ENCODE peak calls at places on chromosomes 2 and 18, in nine cellular contexts. One of them, this sample, is unnamed.

GRCh38 chr18:78660311-78660710 is 319.3 kb upstream of the SALL3 start:
- DNase-seq in GM23248: no peak
- DNase-seq in SK-N-SH: no peak
- DNase-seq in hepatocyte: no peak
- DNase-seq in GM23338: no peak
- DNase-seq in HCT116: no peak
- DNase-seq in MM.1S: no peak
- DNase-seq in PC-3: no peak
- DNase-seq in neural progenitor cell: no peak
- DNase-seq in this sample: no peak

GRCh38 chr2:108570416-108570815 is 36.1 kb downstream of the LIMS1 start:
- DNase-seq in hepatocyte: peak
- DNase-seq in neural progenitor cell: no peak
- DNase-seq in GM23248: peak
- DNase-seq in PC-3: peak
- DNase-seq in GM23338: no peak
- DNase-seq in SK-N-SH: no peak
- DNase-seq in MM.1S: no peak
- DNase-seq in HCT116: no peak
- DNase-seq in this sample: no peak

GRCh38 chr2:28691774-28692281 is 59.8 kb upstream of the PPP1CB start:
- DNase-seq in GM23248: peak
- DNase-seq in neural progenitor cell: peak
- DNase-seq in HCT116: no peak
- DNase-seq in SK-N-SH: peak
- DNase-seq in GM23338: peak
- DNase-seq in PC-3: peak
- DNase-seq in MM.1S: no peak
- DNase-seq in hepatocyte: peak
- DNase-seq in this sample: no peak

GRCh38 chr2:160469615-160470204 is 23.9 kb downstream of the RBMS1 start:
- DNase-seq in HCT116: no peak
- DNase-seq in SK-N-SH: no peak
- DNase-seq in GM23338: no peak
- DNase-seq in neural progenitor cell: no peak
- DNase-seq in MM.1S: no peak
- DNase-seq in PC-3: no peak
- DNase-seq in hepatocyte: no peak
- DNase-seq in GM23248: peak
- DNase-seq in this sample: no peak

GRCh38 chr2:210432633-210433032 is 43.9 kb downstream of the LANCL1 start:
- DNase-seq in PC-3: no peak
- DNase-seq in GM23338: no peak
- DNase-seq in neural progenitor cell: no peak
- DNase-seq in MM.1S: no peak
- DNase-seq in GM23248: no peak
- DNase-seq in SK-N-SH: no peak
- DNase-seq in hepatocyte: no peak
- DNase-seq in HCT116: no peak
- DNase-seq in this sample: no peak

GRCh38 chr2:120465012-120465700 is 119.2 kb downstream of the INHBB start:
- DNase-seq in GM23338: no peak
- DNase-seq in PC-3: no peak
- DNase-seq in MM.1S: no peak
- DNase-seq in neural progenitor cell: no peak
- DNase-seq in GM23248: no peak
- DNase-seq in hepatocyte: no peak
- DNase-seq in HCT116: no peak
- DNase-seq in SK-N-SH: no peak
- DNase-seq in this sample: no peak

GRCh38 chr2:84840306-84840705 is 40.6 kb downstream of the TRABD2A start:
- DNase-seq in hepatocyte: no peak
- DNase-seq in GM23248: peak
- DNase-seq in SK-N-SH: no peak
- DNase-seq in PC-3: no peak
- DNase-seq in GM23338: peak
- DNase-seq in neural progenitor cell: no peak
- DNase-seq in MM.1S: no peak
- DNase-seq in HCT116: no peak
- DNase-seq in this sample: no peak

GRCh38 chr2:42371621-42372473 is 10.8 kb upstream of the COX7A2L start:
- DNase-seq in PC-3: no peak
- DNase-seq in hepatocyte: no peak
- DNase-seq in GM23338: no peak
- DNase-seq in SK-N-SH: peak
- DNase-seq in MM.1S: no peak
- DNase-seq in GM23248: no peak
- DNase-seq in neural progenitor cell: no peak
- DNase-seq in HCT116: no peak
- DNase-seq in this sample: no peak

GRCh38 chr2:98357856-98358255 is 11.6 kb downstream of the CNGA3 start:
- DNase-seq in neural progenitor cell: no peak
- DNase-seq in HCT116: no peak
- DNase-seq in SK-N-SH: no peak
- DNase-seq in hepatocyte: no peak
- DNase-seq in GM23248: no peak
- DNase-seq in GM23338: no peak
- DNase-seq in MM.1S: no peak
- DNase-seq in PC-3: no peak
- DNase-seq in this sample: no peak

GRCh38 chr2:191598296-191598695 is 79.6 kb upstream of the NABP1 start:
- DNase-seq in neural progenitor cell: no peak
- DNase-seq in hepatocyte: no peak
- DNase-seq in PC-3: peak
- DNase-seq in SK-N-SH: no peak
- DNase-seq in HCT116: no peak
- DNase-seq in MM.1S: no peak
- DNase-seq in GM23248: no peak
- DNase-seq in GM23338: no peak
- DNase-seq in this sample: no peak

DNA sequence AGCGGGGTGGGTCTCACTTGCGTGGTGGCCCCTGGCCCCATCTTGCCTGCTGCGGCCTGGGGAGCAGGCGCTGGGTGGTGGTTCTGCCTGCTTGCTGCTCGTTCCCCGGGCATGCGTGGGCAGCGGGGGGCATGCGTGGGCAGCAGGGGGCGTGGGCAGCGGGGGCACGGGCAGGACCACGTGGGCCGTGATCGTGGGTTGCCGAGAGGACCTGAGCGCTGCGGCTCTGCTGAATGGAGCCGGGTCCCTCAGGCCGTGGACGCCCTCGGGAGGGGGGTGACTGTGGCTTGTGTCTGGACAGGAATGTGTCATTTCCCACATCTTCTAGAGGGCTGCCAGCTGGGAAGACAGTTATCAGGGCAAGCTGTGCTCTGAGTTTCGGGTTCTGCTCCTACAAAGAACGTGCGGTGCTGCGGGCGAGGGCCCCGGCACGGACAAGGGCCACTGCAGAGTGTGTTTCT is 8.3 kb upstream of the GAL3ST2 start:
- DNase-seq in neural progenitor cell: no peak
- DNase-seq in hepatocyte: no peak
- DNase-seq in PC-3: no peak
- DNase-seq in SK-N-SH: peak
- DNase-seq in MM.1S: no peak
- DNase-seq in GM23248: no peak
- DNase-seq in GM23338: no peak
- DNase-seq in HCT116: no peak
- DNase-seq in this sample: no peak
- TF ChIP-seq EZH2phosphoT487 in neural progenitor cell: no peak
- TF ChIP-seq EZH2phosphoT487 in hepatocyte: no peak
- TF ChIP-seq EZH2phosphoT487 in PC-3: no peak
- TF ChIP-seq EZH2phosphoT487 in SK-N-SH: no peak
- TF ChIP-seq EZH2phosphoT487 in MM.1S: no peak
- TF ChIP-seq EZH2phosphoT487 in GM23248: no peak
- TF ChIP-seq EZH2phosphoT487 in GM23338: no peak
- TF ChIP-seq EZH2phosphoT487 in HCT116: no peak
- TF ChIP-seq EZH2phosphoT487 in this sample: no peak

DNA sequence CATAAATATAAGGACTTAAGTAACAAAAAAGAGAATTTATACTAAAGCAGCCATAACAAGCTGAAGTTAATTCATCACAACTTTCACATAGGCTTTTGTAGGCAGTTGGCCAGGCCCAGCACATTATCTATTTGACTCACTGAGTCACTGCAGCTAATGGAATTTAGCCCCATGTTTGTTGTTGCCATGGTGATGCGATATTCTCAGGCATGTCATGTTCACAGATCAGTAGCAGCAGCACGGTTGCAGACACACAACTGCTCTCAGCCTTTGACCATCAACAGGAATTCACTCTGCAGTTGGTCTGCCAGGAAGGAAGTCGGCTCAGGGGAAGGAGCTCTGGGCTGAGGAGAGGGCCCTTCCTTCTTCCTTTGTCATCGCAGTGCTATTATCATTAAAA is 639.8 kb downstream of the TMEM182 start:
- DNase-seq in HCT116: no peak
- DNase-seq in GM23338: peak
- DNase-seq in SK-N-SH: peak
- DNase-seq in hepatocyte: peak
- DNase-seq in neural progenitor cell: peak
- DNase-seq in MM.1S: no peak
- DNase-seq in PC-3: peak
- DNase-seq in GM23248: peak
- DNase-seq in this sample: no peak
- TF ChIP-seq EZH2phosphoT487 in HCT116: no peak
- TF ChIP-seq EZH2phosphoT487 in GM23338: no peak
- TF ChIP-seq EZH2phosphoT487 in SK-N-SH: no peak
- TF ChIP-seq EZH2phosphoT487 in hepatocyte: no peak
- TF ChIP-seq EZH2phosphoT487 in neural progenitor cell: no peak
- TF ChIP-seq EZH2phosphoT487 in MM.1S: no peak
- TF ChIP-seq EZH2phosphoT487 in PC-3: no peak
- TF ChIP-seq EZH2phosphoT487 in GM23248: no peak
- TF ChIP-seq EZH2phosphoT487 in this sample: no peak

GRCh38 chr2:206873426-206873825 is 65.9 kb upstream of the CPO start:
- DNase-seq in SK-N-SH: peak
- DNase-seq in HCT116: no peak
- DNase-seq in GM23248: no peak
- DNase-seq in GM23338: no peak
- DNase-seq in PC-3: no peak
- DNase-seq in MM.1S: no peak
- DNase-seq in hepatocyte: no peak
- DNase-seq in neural progenitor cell: no peak
- DNase-seq in this sample: no peak

GRCh38 chr2:206867006-206867405 is 72.3 kb upstream of the CPO start:
- DNase-seq in HCT116: no peak
- DNase-seq in neural progenitor cell: no peak
- DNase-seq in MM.1S: no peak
- DNase-seq in GM23338: no peak
- DNase-seq in GM23248: peak
- DNase-seq in SK-N-SH: no peak
- DNase-seq in PC-3: no peak
- DNase-seq in hepatocyte: no peak
- DNase-seq in this sample: no peak

GRCh38 chr2:206875701-206876100 is 63.6 kb upstream of the CPO start:
- DNase-seq in GM23338: no peak
- DNase-seq in SK-N-SH: no peak
- DNase-seq in neural progenitor cell: no peak
- DNase-seq in MM.1S: no peak
- DNase-seq in GM23248: no peak
- DNase-seq in HCT116: no peak
- DNase-seq in hepatocyte: no peak
- DNase-seq in PC-3: no peak
- DNase-seq in this sample: no peak

DNA sequence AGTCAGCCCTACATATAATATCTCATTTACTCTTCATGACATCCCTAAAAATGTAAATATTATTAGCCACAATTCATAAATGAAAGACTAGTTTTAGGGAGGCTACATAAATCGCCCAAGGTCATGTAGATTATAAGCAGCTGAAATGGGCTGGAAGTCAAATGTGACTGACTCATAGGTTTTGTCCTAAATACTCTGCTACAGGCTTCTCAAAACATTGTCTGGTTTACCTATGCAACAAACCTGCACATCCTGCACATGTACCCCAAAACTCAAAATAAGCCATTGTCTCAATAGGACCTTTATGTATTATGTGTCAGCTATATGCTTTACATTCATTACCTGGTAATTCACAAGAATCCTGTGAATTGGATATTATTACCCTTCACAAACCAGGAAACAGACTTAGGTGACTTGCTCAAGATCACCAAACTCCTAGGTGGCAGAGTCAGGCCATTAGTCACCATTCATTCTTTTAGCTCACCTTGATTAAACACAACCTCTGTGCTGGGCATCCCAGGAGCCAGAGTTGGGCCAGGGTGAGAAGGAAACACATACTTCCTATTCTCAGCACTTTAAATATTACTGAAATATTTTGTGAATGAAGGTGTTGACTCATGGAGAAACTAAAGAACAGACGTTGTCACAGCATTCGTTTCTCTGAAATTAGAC is 69.4 kb upstream of the CPO start:
- DNase-seq in hepatocyte: no peak
- DNase-seq in GM23248: no peak
- DNase-seq in neural progenitor cell: no peak
- DNase-seq in SK-N-SH: no peak
- DNase-seq in PC-3: peak
- DNase-seq in MM.1S: no peak
- DNase-seq in HCT116: no peak
- DNase-seq in GM23338: no peak
- DNase-seq in this sample: no peak
- TF ChIP-seq EZH2phosphoT487 in hepatocyte: no peak
- TF ChIP-seq EZH2phosphoT487 in GM23248: no peak
- TF ChIP-seq EZH2phosphoT487 in neural progenitor cell: no peak
- TF ChIP-seq EZH2phosphoT487 in SK-N-SH: no peak
- TF ChIP-seq EZH2phosphoT487 in PC-3: no peak
- TF ChIP-seq EZH2phosphoT487 in MM.1S: no peak
- TF ChIP-seq EZH2phosphoT487 in HCT116: no peak
- TF ChIP-seq EZH2phosphoT487 in GM23338: no peak
- TF ChIP-seq EZH2phosphoT487 in this sample: no peak

DNA sequence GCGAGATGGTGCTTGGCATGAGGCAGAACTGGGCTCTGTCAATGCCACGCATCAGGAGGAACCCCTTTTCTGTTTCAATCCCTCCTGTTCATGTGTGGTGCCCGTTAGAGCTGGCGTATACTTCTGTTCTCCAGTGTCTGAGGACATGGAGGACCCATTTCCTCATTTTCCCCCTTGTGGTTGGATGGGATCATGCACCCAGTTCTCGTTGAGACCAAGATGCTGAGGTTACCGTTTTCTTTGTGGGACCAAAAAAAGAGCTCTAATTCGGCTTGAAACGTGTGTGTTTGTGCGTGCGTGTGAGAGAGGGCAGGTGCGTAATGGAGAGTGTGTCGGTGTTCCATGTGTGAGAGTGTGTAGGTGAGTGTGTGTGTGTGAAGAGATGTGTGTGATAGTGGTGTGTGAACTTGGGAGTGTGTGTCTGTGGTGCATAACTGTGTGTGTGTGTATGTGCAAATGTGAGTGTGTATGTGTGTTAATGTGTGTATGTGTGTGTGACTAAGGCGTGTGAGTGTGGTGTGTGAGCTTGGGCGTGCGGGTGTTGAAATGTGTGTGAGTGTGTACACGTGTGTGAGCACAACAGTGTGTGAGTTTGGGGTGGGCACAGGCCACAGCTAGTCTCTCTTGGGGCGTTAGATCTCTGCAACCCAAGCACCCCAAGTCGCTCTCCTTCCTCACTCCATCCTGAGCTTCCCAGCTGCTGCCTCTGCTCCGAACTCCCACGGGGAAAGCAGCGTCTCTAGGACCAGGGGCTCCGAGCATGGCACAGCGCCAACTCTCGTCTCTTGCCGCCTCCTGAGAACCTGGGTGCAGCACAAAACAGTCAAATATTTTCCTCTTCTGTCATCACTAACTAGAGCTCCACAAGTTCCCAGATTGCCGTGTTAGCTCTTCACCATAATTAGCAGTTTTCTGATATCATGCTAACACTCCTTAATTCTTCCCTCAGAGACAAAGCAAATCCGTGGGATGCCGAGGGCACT is 75.8 kb downstream of the LONRF2 start:
- DNase-seq in SK-N-SH: peak
- DNase-seq in hepatocyte: no peak
- DNase-seq in HCT116: peak
- DNase-seq in neural progenitor cell: peak
- DNase-seq in PC-3: peak
- DNase-seq in GM23338: peak
- DNase-seq in GM23248: peak
- DNase-seq in MM.1S: no peak
- DNase-seq in this sample: peak
- TF ChIP-seq EZH2phosphoT487 in SK-N-SH: no peak
- TF ChIP-seq EZH2phosphoT487 in hepatocyte: no peak
- TF ChIP-seq EZH2phosphoT487 in HCT116: no peak
- TF ChIP-seq EZH2phosphoT487 in neural progenitor cell: no peak
- TF ChIP-seq EZH2phosphoT487 in PC-3: no peak
- TF ChIP-seq EZH2phosphoT487 in GM23338: no peak
- TF ChIP-seq EZH2phosphoT487 in GM23248: no peak
- TF ChIP-seq EZH2phosphoT487 in MM.1S: no peak
- TF ChIP-seq EZH2phosphoT487 in this sample: no peak